ENCODE peak calls at places on chromosomes 12 and 14, in ten cellular contexts. F is AG10803; E is T follicular helper cell; L is GM12865; N is substantia nigra; I is left lung; T is cardiac fibroblast; J is LoVo; U is NCI-H524 treated with DMSO at 0.1 percent for 48 hours; Y is stimulated activated CD4-positive, alpha-beta T cell treated with anti-CD3 and anti-CD28 coated beads, Interleukin-4, amount 100 ng/mL, for 48 hours. O is an unnamed sample.

GRCh38 chr12:916240-916639 is 33.3 kb downstream of the RAD52 start:
- DNase-seq in F (no peak), E (no peak), L (no peak), N (no peak), I (no peak), T (no peak), J (no peak), U (no peak), Y (no peak), O (no peak)

GRCh38 chr14:85063747-85064146 is 466.2 kb upstream of the FLRT2 start:
- DNase-seq in F (no peak), E (no peak), L (no peak), N (no peak), I (no peak), T (no peak), J (no peak), U (no peak), Y (no peak), O (no peak)

GRCh38 chr14:71175491-71175890 is 268.2 kb downstream of the PCNX1 start:
- DNase-seq in F (no peak), E (no peak), L (no peak), N (no peak), I (no peak), T (no peak), J (no peak), U (no peak), Y (no peak), O (no peak)

GRCh38 chr12:110090266-110091135 is 33.7 kb upstream of the IFT81 start:
- DNase-seq in F (no peak), E (no peak), L (no peak), N (no peak), I (no peak), T (no peak), J (no peak), U (no peak), Y (no peak), O (no peak)

GRCh38 chr14:59439256-59440015 is 25.7 kb downstream of the GPR135 start:
- DNase-seq in F (peak), E (no peak), L (no peak), N (no peak), I (no peak), T (peak), J (no peak), U (no peak), Y (no peak), O (peak)

GRCh38 chr12:30757316-30757715 is 2.6 kb upstream of the CAPRIN2 start:
- DNase-seq in F (no peak), E (no peak), L (no peak), N (no peak), I (no peak), T (no peak), J (no peak), U (no peak), Y (no peak), O (no peak)

GRCh38 chr12:52496590-52497071 is 3.6 kb upstream of the KRT6A start:
- DNase-seq in F (peak), E (no peak), L (no peak), N (no peak), I (no peak), T (peak), J (peak), U (no peak), Y (no peak), O (peak)

GRCh38 chr12:48789858-48790326 is 1.0 kb upstream of the ADCY6 start:
- DNase-seq in F (no peak), E (no peak), L (no peak), N (no peak), I (no peak), T (no peak), J (no peak), U (no peak), Y (no peak), O (no peak)

GRCh38 chr12:60093428-60093827 is 497.6 kb downstream of the SLC16A7 start:
- DNase-seq in F (peak), E (no peak), L (no peak), N (no peak), I (no peak), T (peak), J (no peak), U (no peak), Y (no peak), O (peak)

GRCh38 chr12:33253123-33253522 is 186.5 kb downstream of the SYT10 start:
- DNase-seq in F (no peak), E (no peak), L (no peak), N (no peak), I (no peak), T (peak), J (no peak), U (no peak), Y (no peak), O (no peak)

GRCh38 chr14:52802597-52802996 is 11.2 kb upstream of the GNPNAT1 start:
- DNase-seq in F (peak), E (no peak), L (no peak), N (no peak), I (no peak), T (peak), J (no peak), U (no peak), Y (no peak), O (no peak)

GRCh38 chr12:72271401-72271740 is 799 bp upstream of the TRHDE start:
- DNase-seq in F (no peak), E (no peak), L (no peak), N (no peak), I (no peak), T (no peak), J (no peak), U (peak), Y (no peak), O (peak)

GRCh38 chr12:14571779-14572178 is 4.1 kb upstream of the PLBD1 start:
- DNase-seq in F (no peak), E (no peak), L (no peak), N (no peak), I (no peak), T (no peak), J (no peak), U (no peak), Y (no peak), O (no peak)

GRCh38 chr12:97643961-97644360 is 181.4 kb downstream of the RMST start:
- DNase-seq in F (no peak), E (no peak), L (no peak), N (no peak), I (no peak), T (no peak), J (no peak), U (no peak), Y (no peak), O (no peak)

GRCh38 chr14:42513837-42514236 is 907.2 kb downstream of the LRFN5 start:
- DNase-seq in F (no peak), E (no peak), L (no peak), N (no peak), I (no peak), T (no peak), J (no peak), U (no peak), Y (no peak), O (no peak)

GRCh38 chr14:37083599-37083998 is 88.8 kb downstream of the SLC25A21 start:
- DNase-seq in F (no peak), E (no peak), L (no peak), N (no peak), I (no peak), T (no peak), J (no peak), U (no peak), Y (no peak), O (no peak)

GRCh38 chr12:48084841-48085460 is 20.9 kb downstream of the SENP1 start:
- DNase-seq in F (no peak), E (no peak), L (no peak), N (no peak), I (no peak), T (no peak), J (no peak), U (no peak), Y (no peak), O (no peak)

GRCh38 chr14:94917041-94917600 is 147.2 kb upstream of the GSC start:
- DNase-seq in F (no peak), E (no peak), L (no peak), N (no peak), I (no peak), T (no peak), J (no peak), U (no peak), Y (no peak), O (no peak)

GRCh38 chr14:58598028-58598850 is 39.5 kb upstream of the DACT1 start:
- DNase-seq in F (no peak), E (no peak), L (no peak), N (no peak), I (no peak), T (no peak), J (no peak), U (no peak), Y (no peak), O (no peak)